ENCODE peak calls at places on chromosome 3, in eight cellular contexts. I, Y, W, C, A, K, L and T are unnamed samples. For H3K4me1, the result is how much of the 10 kb centered on the place peaks cover.

GRCh38 chr3:61725851-61726333 is 164.5 kb downstream of the PTPRG start:
- DNase-seq in I (no peak), Y (no peak), W (no peak), C (no peak), A (no peak), K (no peak), L (peak), T (no peak)

GRCh38 chr3:99700637-99701268 is 62.4 kb downstream of the COL8A1 start:
- DNase-seq in I (no peak), Y (no peak), W (no peak), C (no peak), A (peak), K (no peak), L (no peak), T (no peak)

GRCh38 chr3:32822609-32823498 is 5.1 kb downstream of the TRIM71 start:
- DNase-seq in I (no peak), Y (no peak), W (no peak), C (no peak), A (no peak), K (no peak), L (no peak), T (no peak)

GRCh38 chr3:33787328-33788009 is 11.0 kb upstream of the PDCD6IP start:
- DNase-seq in I (peak), Y (peak), W (peak), C (peak), A (peak), K (no peak), L (peak), T (no peak)

GRCh38 chr3:86801921-86802320 is 189.0 kb downstream of the VGLL3 start:
- DNase-seq in I (no peak), Y (no peak), W (no peak), C (no peak), A (no peak), K (no peak), L (no peak), T (no peak)

GRCh38 chr3:169948559-169949371 is 17.8 kb upstream of the SEC62 start:
- DNase-seq in I (no peak), Y (no peak), W (no peak), C (no peak), A (no peak), K (no peak), L (no peak), T (no peak)

GRCh38 chr3:59127071-59127470 is 77.2 kb upstream of the CFAP20DC start:
- DNase-seq in I (no peak), Y (no peak), W (no peak), C (no peak), A (no peak), K (no peak), L (no peak), T (no peak)

GRCh38 chr3:173371848-173372487 is 25.6 kb upstream of the NLGN1 start:
- DNase-seq in I (no peak), Y (no peak), W (no peak), C (peak), A (peak), K (no peak), L (no peak), T (no peak)

GRCh38 chr3:153373571-153373970 is 211.5 kb downstream of the RAP2B start:
- DNase-seq in I (no peak), Y (no peak), W (no peak), C (no peak), A (no peak), K (no peak), L (no peak), T (no peak)

GRCh38 chr3:167728176-167728575 is 6.5 kb downstream of the PDCD10 start:
- DNase-seq in I (no peak), Y (no peak), W (no peak), C (no peak), A (no peak), K (no peak), L (no peak), T (no peak)

GRCh38 chr3:184250167-184250828 is 826 bp downstream of the EEF1AKMT4 start:
- DNase-seq in I (peak), Y (peak), W (peak), C (peak), A (peak), K (peak), L (peak), T (peak)

GRCh38 chr3:131277836-131278497 is 103.6 kb upstream of the NUDT16 start:
- DNase-seq in I (no peak), Y (no peak), W (no peak), C (no peak), A (peak), K (no peak), L (no peak), T (no peak)

GRCh38 chr3:32442766-32443165 is 51.1 kb downstream of the CMTM7 start:
- DNase-seq in I (no peak), Y (no peak), W (no peak), C (no peak), A (no peak), K (no peak), L (no peak), T (no peak)

GRCh38 chr3:31161889-31162288 is 267.4 kb upstream of the GADL1 start:
- DNase-seq in I (no peak), Y (no peak), W (no peak), C (no peak), A (no peak), K (no peak), L (no peak), T (no peak)

GRCh38 chr3:187319699-187320302 is 28.3 kb upstream of the MASP1 start:
- DNase-seq in I (no peak), Y (peak), W (peak), C (peak), A (peak), K (peak), L (peak), T (no peak)

GRCh38 chr3:56192001-56192400 is 276.3 kb downstream of the ERC2 start:
- DNase-seq in I (no peak), Y (no peak), W (no peak), C (no peak), A (no peak), K (no peak), L (no peak), T (no peak)

GRCh38 chr3:76065975-76066374 is 280.6 kb upstream of the ZNF717 start:
- DNase-seq in I (no peak), Y (no peak), W (no peak), C (no peak), A (no peak), K (no peak), L (no peak), T (no peak)

GRCh38 chr3:160226026-160226739 is 961 bp downstream of the C3orf80 start:
- DNase-seq in I (no peak), Y (no peak), W (no peak), C (peak), A (no peak), K (no peak), L (no peak), T (no peak)

GRCh38 chr3:99951701-99952100 is 134.0 kb downstream of the CMSS1 start:
- DNase-seq in I (no peak), Y (no peak), W (no peak), C (no peak), A (no peak), K (no peak), L (no peak), T (no peak)

GRCh38 chr3:165742351-165742750 is 94.9 kb downstream of the BCHE start:
- DNase-seq in I (no peak), Y (no peak), W (no peak), C (no peak), A (no peak), K (no peak), L (no peak), T (no peak)

GRCh38 chr3:132417695-132418520 is 606 bp downstream of the DNAJC13 start:
- DNase-seq in I (no peak), Y (no peak), W (peak), C (peak), A (peak), K (no peak), L (no peak), T (peak)

GRCh38 chr3:140529096-140529495 is 148.8 kb upstream of the TRIM42 start:
- DNase-seq in I (no peak), Y (no peak), W (no peak), C (no peak), A (no peak), K (no peak), L (no peak), T (no peak)

DNA sequence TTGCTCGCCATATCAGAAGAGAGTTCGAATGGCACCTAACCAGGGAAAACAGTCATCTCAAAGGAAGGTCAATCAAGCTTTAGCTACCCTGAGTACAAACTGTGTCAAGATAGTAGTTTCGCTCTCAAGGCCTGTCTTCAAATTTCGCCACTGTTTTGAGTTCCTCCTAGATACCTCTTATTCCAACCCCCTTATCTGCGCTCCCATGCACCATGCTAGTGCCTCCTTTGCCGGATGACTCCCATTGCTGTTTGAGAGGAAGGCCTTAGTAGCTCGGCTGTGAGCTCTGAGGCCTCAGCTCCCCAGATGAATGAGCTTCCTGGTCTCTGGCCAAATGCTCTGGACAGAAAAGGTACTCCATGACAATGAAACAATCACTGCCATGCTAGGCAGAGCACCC is 256.0 kb downstream of the ULK4 start:
- DNase-seq in I (no peak), Y (no peak), W (no peak), C (no peak), A (no peak), K (no peak), L (no peak), T (no peak)
- TF ChIP-seq POLR2A in I (no peak), Y (no peak), W (no peak), C (no peak), A (no peak), K (no peak), L (no peak), T (no peak)

GRCh38 chr3:151992326-151993041 is 119.0 kb downstream of the SUCNR1 start:
- DNase-seq in I (no peak), Y (no peak), W (no peak), C (no peak), A (no peak), K (no peak), L (no peak), T (no peak)
- H3K4me3 ChIP-seq in I (no peak), Y (no peak), W (no peak), C (no peak), A (no peak), K (no peak), L (no peak), T (no peak)

GRCh38 chr3:129622418-129622872 is 16.0 kb upstream of the PLXND1 start:
- DNase-seq in I (no peak), Y (peak), W (no peak), C (no peak), A (no peak), K (no peak), L (no peak), T (no peak)
- H3K4me1 ChIP-seq in I (under half), Y (under half), W (under half), C (under half), A (half or more), K (half or more), L (under half), T (half or more)

GRCh38 chr3:181461381-181461780 is 250.3 kb upstream of the SOX2 start:
- DNase-seq in I (no peak), Y (no peak), W (no peak), C (no peak), A (no peak), K (no peak), L (no peak), T (no peak)
- TF ChIP-seq POLR2A in I (no peak), Y (no peak), W (no peak), C (no peak), A (no peak), K (no peak), L (no peak), T (no peak)

DNA sequence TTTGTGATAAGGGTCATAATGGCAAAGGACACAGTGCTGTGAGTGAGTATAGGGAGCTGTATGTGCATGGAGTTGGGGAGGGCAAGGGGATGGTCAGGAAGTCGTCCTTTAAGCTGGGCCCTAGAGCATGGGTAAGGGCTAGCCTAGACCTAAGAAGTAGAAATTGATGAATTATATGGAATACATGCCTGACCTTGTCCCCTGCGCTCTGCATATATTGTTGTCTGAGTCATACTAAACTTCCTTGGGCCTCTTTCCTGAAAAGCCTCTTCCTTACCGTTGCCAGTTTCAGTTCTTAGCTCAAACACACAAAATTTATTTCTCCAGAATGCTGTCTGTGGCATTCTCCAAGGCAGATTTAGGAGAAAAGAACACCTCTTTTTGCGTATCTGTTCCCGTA is 4.6 kb downstream of the SNRK start:
- DNase-seq in I (no peak), Y (no peak), W (no peak), C (no peak), A (peak), K (no peak), L (no peak), T (no peak)
- H3K4me3 ChIP-seq in I (peak), Y (no peak), W (no peak), C (no peak), A (peak), K (no peak), L (no peak), T (peak)

GRCh38 chr3:45605569-45605968 is 11.0 kb downstream of the LIMD1 start:
- DNase-seq in I (no peak), Y (no peak), W (no peak), C (no peak), A (no peak), K (no peak), L (no peak), T (no peak)
- H3K4me1 ChIP-seq in I (under half), Y (under half), W (under half), C (under half), A (under half), K (half or more), L (under half), T (under half)

GRCh38 chr3:51390186-51390585 is 899 bp upstream of the RBM15B start:
- DNase-seq in I (no peak), Y (no peak), W (no peak), C (no peak), A (no peak), K (no peak), L (no peak), T (no peak)

GRCh38 chr3:51390600-51391074 is 448 bp upstream of the RBM15B start:
- DNase-seq in I (no peak), Y (no peak), W (no peak), C (no peak), A (no peak), K (no peak), L (no peak), T (no peak)

GRCh38 chr3:51388286-51389029 is 2.6 kb upstream of the RBM15B start:
- DNase-seq in I (peak), Y (no peak), W (no peak), C (no peak), A (no peak), K (no peak), L (peak), T (no peak)

GRCh38 chr3:51391075-51391565 is at the start of gene RBM15B:
- DNase-seq in I (peak), Y (peak), W (peak), C (peak), A (peak), K (peak), L (peak), T (peak)

DNA sequence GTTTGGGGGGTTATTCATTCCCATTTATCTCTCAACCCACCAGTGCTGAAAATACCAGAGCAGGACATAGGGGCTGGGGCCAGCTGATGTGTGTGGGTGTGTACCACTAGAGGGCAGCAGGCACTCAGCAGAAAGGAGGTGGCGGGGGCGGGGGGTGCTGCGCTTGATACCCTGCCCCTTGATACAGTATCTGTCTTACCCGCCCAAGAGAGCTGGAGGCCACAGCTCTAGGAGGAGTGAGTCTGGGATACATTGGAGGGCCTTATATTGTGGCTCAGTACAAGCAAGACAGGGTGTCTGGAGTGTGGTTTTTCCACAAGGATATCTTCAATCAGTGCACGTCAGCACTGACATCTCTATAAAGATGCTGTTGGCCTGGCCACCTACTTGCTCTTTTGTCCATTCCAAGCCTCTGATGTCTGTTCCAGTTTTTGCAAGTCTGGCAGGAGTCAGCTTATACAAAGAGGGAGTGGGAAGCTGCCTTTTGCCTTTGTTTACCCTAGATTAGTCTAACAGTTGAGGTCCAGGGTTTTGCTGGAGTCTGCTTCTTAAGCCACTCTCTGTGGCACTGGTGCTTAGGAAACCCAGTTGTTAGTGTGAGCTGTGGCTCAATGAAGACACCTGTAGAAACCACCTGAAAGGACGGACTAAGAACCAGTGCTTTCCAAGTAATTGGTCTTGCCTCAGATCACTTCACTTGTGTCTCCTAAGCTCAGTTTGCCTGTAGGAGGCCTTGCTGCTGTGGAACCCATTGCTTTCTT is 1.5 kb upstream of the RBM15B start:
- DNase-seq in I (no peak), Y (no peak), W (peak), C (peak), A (peak), K (peak), L (no peak), T (no peak)
- TF ChIP-seq POLR2A in I (no peak), Y (no peak), W (no peak), C (no peak), A (no peak), K (no peak), L (no peak), T (no peak)

DNA sequence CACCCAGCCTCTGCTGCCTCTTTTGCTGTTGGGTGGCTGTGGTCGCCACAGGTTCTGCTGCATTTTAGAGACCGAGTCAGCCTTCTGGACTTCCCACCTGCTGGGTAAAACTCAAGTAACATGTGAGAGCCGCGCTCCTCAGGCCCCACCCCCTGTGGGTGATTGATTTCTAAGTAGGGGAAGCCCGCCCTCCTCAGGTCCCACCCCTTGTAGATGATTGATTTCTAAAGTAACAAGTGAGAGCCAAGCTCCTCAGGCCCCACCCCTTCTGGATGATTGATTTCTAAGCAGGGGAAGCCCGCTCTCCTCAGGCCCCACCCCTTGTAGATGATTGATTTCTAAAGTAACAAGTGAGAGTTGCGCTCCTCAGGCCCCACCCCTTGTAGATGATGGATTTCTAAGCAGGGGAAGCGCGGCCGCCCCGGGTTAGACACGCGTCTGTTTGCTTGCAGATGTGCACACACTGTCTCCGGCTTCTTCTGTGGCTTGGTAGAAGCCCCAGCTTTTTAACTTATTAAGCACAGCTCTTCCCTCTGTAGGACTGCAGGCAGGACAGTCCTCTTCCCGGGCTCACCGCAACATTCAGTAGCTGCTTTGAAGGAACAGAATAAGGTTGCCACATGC is 83.4 kb downstream of the FAM43A start:
- DNase-seq in I (peak), Y (peak), W (peak), C (peak), A (peak), K (peak), L (peak), T (peak)
- H3K4me3 ChIP-seq in I (peak), Y (peak), W (peak), C (no peak), A (no peak), K (peak), L (peak), T (peak)